ENCODE peak calls at places on chromosome 7, in five cellular contexts. F is NCI-H345, Z is head of caudate nucleus, W is OCI-LY7, S is GM04503. P is an unnamed sample.
A peak's percentile ranks its signal among the peaks of the same experiment; 100 is the strongest.

GRCh38 chr7:124532166-124532565 is 233.4 kb downstream of the GPR37 start:
- DNase-seq in F (no peak), Z (no peak), W (no peak), S (no peak), P (no peak)

GRCh38 chr7:129688503-129689222 is 77.1 kb downstream of the NRF1 start:
- DNase-seq in F (no peak), Z (no peak), W (no peak), S (no peak), P (no peak)

GRCh38 chr7:19376591-19376990 is 231.4 kb upstream of the FERD3L start:
- DNase-seq in F (no peak), Z (no peak), W (no peak), S (no peak), P (peak; percentile 46)

GRCh38 chr7:30027065-30027456 is 559 bp upstream of the FKBP14 start:
- DNase-seq in F (no peak), Z (no peak), W (peak; percentile 61), S (no peak), P (no peak)

GRCh38 chr7:151814400-151814914 is 62.5 kb downstream of the PRKAG2 start:
- DNase-seq in F (no peak), Z (peak; percentile 50), W (no peak), S (no peak), P (no peak)

GRCh38 chr7:45363669-45364068 is 206.1 kb downstream of the RAMP3 start:
- DNase-seq in F (no peak), Z (no peak), W (no peak), S (no peak), P (no peak)

GRCh38 chr7:123398931-123399330 is 135.5 kb downstream of the IQUB start:
- DNase-seq in F (no peak), Z (no peak), W (no peak), S (no peak), P (no peak)

GRCh38 chr7:70347880-70348279 is 749.6 kb downstream of the AUTS2 start:
- DNase-seq in F (no peak), Z (no peak), W (peak; percentile 9), S (no peak), P (no peak)

GRCh38 chr7:150756858-150757257 is 19.6 kb downstream of the GIMAP5 start:
- DNase-seq in F (no peak), Z (no peak), W (no peak), S (no peak), P (no peak)

GRCh38 chr7:66741706-66742053 is 1.1 kb downstream of the RABGEF1 start:
- DNase-seq in F (no peak), Z (no peak), W (no peak), S (no peak), P (no peak)

GRCh38 chr7:55558962-55559920 is 13.1 kb downstream of the VOPP1 start:
- DNase-seq in F (no peak), Z (no peak), W (no peak), S (no peak), P (no peak)

GRCh38 chr7:42186181-42186580 is 50.8 kb downstream of the GLI3 start:
- DNase-seq in F (no peak), Z (no peak), W (peak; percentile 2), S (no peak), P (no peak)

GRCh38 chr7:101702362-101702850 is 73.3 kb upstream of the MYL10 start:
- DNase-seq in F (no peak), Z (no peak), W (peak; percentile 30), S (no peak), P (no peak)

GRCh38 chr7:20831451-20831850 is 44.8 kb upstream of the SP8 start:
- DNase-seq in F (peak; percentile 0), Z (no peak), W (no peak), S (no peak), P (peak; percentile 55)

GRCh38 chr7:116938678-116939077 is 14.6 kb upstream of the ST7 start:
- DNase-seq in F (no peak), Z (no peak), W (no peak), S (no peak), P (no peak)

GRCh38 chr7:97503367-97504094 is 228.4 kb upstream of the TAC1 start:
- DNase-seq in F (no peak), Z (no peak), W (no peak), S (no peak), P (no peak)

GRCh38 chr7:23072916-23073315 is 32.7 kb upstream of the KLHL7 start:
- DNase-seq in F (no peak), Z (peak; percentile 21), W (no peak), S (no peak), P (no peak)

GRCh38 chr7:152025937-152026890 is 740 bp downstream of the GALNT11 start:
- DNase-seq in F (peak; percentile 58), Z (no peak), W (no peak), S (no peak), P (peak; percentile 62)

GRCh38 chr7:92590711-92591310 is 621 bp upstream of the FAM133B start:
- DNase-seq in F (no peak), Z (no peak), W (no peak), S (no peak), P (no peak)

GRCh38 chr7:41029072-41029492 is 673.8 kb downstream of the INHBA start:
- DNase-seq in F (no peak), Z (peak; percentile 79), W (no peak), S (peak; percentile 48), P (no peak)

GRCh38 chr7:104963991-104964385 is 50.0 kb upstream of the KMT2E start:
- DNase-seq in F (peak; percentile 15), Z (no peak), W (peak; percentile 84), S (no peak), P (no peak)

GRCh38 chr7:106625678-106626301 is 35.2 kb downstream of the CCDC71L start:
- DNase-seq in F (no peak), Z (no peak), W (no peak), S (no peak), P (no peak)

GRCh38 chr7:12890586-12890985 is 203.2 kb downstream of the ARL4A start:
- DNase-seq in F (no peak), Z (no peak), W (no peak), S (no peak), P (no peak)

P was measured in NCI-H1092 treated with DMSO at 0.1 percent for 48 hours.